ENCODE peak calls at places on chromosomes 6 and 20, in seven cellular contexts. A, R, O, Y, G, U and P are unnamed samples.

GRCh38 chr6:144283781-144284473 is 1.2 kb upstream of the UTRN start:
- DNase-seq in G (no peak), A (no peak), R (peak), O (no peak), U (no peak), Y (no peak), P (peak)

GRCh38 chr6:100665041-100665380 is 200.3 kb upstream of the SIM1 start:
- DNase-seq in U (peak), G (no peak), R (no peak), A (no peak), O (no peak), Y (no peak), P (no peak)

GRCh38 chr20:31842471-31843157 is 2.8 kb downstream of the FOXS1 start:
- DNase-seq in R (no peak), O (no peak), Y (no peak), U (no peak), A (no peak), G (no peak), P (no peak)

GRCh38 chr6:84740385-84740784 is 24.0 kb downstream of the TBX18 start:
- DNase-seq in O (no peak), A (no peak), G (no peak), U (no peak), Y (no peak), R (no peak), P (no peak)

GRCh38 chr6:149264629-149265028 is 52.9 kb upstream of the TAB2 start:
- DNase-seq in A (peak), Y (no peak), R (no peak), O (no peak), U (no peak), G (peak), P (no peak)

GRCh38 chr6:166768761-166769160 is 141.7 kb upstream of the RPS6KA2 start:
- DNase-seq in O (no peak), G (no peak), A (no peak), Y (no peak), R (no peak), U (peak), P (no peak)

GRCh38 chr6:94988701-94989100 is 588.6 kb upstream of the MANEA start:
- DNase-seq in O (no peak), U (no peak), R (no peak), A (no peak), G (no peak), Y (no peak), P (no peak)

GRCh38 chr6:138007014-138007472 is 100.2 kb downstream of the PERP start:
- DNase-seq in Y (no peak), U (no peak), R (peak), A (no peak), G (no peak), O (no peak), P (no peak)

GRCh38 chr20:49517509-49518100 is 35.1 kb upstream of the KCNB1 start:
- DNase-seq in A (no peak), U (no peak), R (no peak), Y (no peak), O (no peak), G (no peak), P (no peak)

GRCh38 chr6:21914121-21914973 is 320.8 kb downstream of the SOX4 start:
- DNase-seq in A (no peak), G (peak), R (no peak), U (no peak), O (no peak), Y (no peak), P (no peak)

GRCh38 chr6:111573892-111574800 is 31.5 kb downstream of the TRAF3IP2 start:
- DNase-seq in A (no peak), O (peak), G (no peak), Y (no peak), U (no peak), R (no peak), P (no peak)

GRCh38 chr6:66970373-66970772 is 1263.3 kb upstream of the EYS start:
- DNase-seq in Y (no peak), A (no peak), R (no peak), O (no peak), U (no peak), G (no peak), P (no peak)

GRCh38 chr6:129679758-129680157 is 30.2 kb downstream of the ARHGAP18 start:
- DNase-seq in A (no peak), O (no peak), Y (no peak), G (no peak), U (no peak), R (no peak), P (no peak)

GRCh38 chr6:157045831-157046454 is 268.8 kb downstream of the ARID1B start:
- DNase-seq in A (no peak), Y (no peak), O (peak), R (no peak), U (no peak), G (no peak), P (no peak)

GRCh38 chr6:27168586-27169443 is 78.7 kb upstream of the PRSS16 start:
- DNase-seq in A (no peak), Y (no peak), O (no peak), G (no peak), U (no peak), R (no peak), P (no peak)

GRCh38 chr20:22729180-22729579 is 144.8 kb upstream of the FOXA2 start:
- DNase-seq in Y (no peak), U (no peak), R (no peak), O (no peak), A (no peak), G (no peak), P (no peak)

GRCh38 chr6:131733376-131734016 is 22.7 kb upstream of the CTAGE9 start:
- DNase-seq in O (no peak), R (no peak), Y (no peak), A (no peak), U (no peak), G (no peak), P (no peak)

GRCh38 chr20:45450097-45450818 is 19.3 kb upstream of the WFDC2 start:
- DNase-seq in Y (no peak), A (no peak), O (peak), G (no peak), U (no peak), R (peak), P (peak)

GRCh38 chr6:116476021-116476678 is 15.0 kb downstream of the CALHM6 start:
- DNase-seq in R (peak), U (peak), A (no peak), O (no peak), Y (peak), G (peak), P (peak)

GRCh38 chr20:43843096-43843964 is 71.3 kb upstream of the TOX2 start:
- DNase-seq in A (no peak), G (no peak), O (no peak), R (no peak), Y (no peak), U (peak), P (no peak)

GRCh38 chr20:35637266-35637665 is 21.6 kb downstream of the SPAG4 start:
- DNase-seq in U (no peak), G (no peak), Y (no peak), O (no peak), A (no peak), R (no peak), P (no peak)

GRCh38 chr6:90087103-90087833 is 193.0 kb downstream of the GJA10 start:
- DNase-seq in U (no peak), Y (no peak), G (no peak), O (no peak), R (no peak), A (no peak), P (no peak)

GRCh38 chr20:38196592-38196991 is 31.5 kb upstream of the TGM2 start:
- DNase-seq in O (no peak), G (no peak), A (no peak), Y (peak), U (no peak), R (peak), P (no peak)

GRCh38 chr6:10595731-10596664 is 74.8 kb downstream of the GCNT2 start:
- DNase-seq in Y (no peak), G (no peak), R (no peak), O (no peak), U (no peak), A (no peak), P (no peak)

GRCh38 chr20:39333211-39333610 is 371.1 kb downstream of the DHX35 start:
- DNase-seq in O (no peak), U (no peak), Y (no peak), G (no peak), A (no peak), R (no peak), P (no peak)

GRCh38 chr20:14957416-14957815 is 620.0 kb upstream of the FLRT3 start:
- DNase-seq in Y (no peak), O (no peak), G (no peak), R (no peak), A (no peak), U (no peak), P (no peak)

GRCh38 chr20:37519508-37520416 is 1.3 kb upstream of the NNAT start:
- DNase-seq in A (no peak), G (no peak), O (peak), R (no peak), Y (no peak), U (no peak), P (no peak)

GRCh38 chr6:31826793-31827285 is 699 bp upstream of the HSPA1B start:
- DNase-seq in U (peak), Y (no peak), R (peak), G (no peak), O (no peak), A (no peak), P (no peak)

GRCh38 chr20:5606347-5606746 is 143.9 kb upstream of the SHLD1 start:
- DNase-seq in G (no peak), Y (no peak), U (no peak), O (no peak), A (no peak), R (no peak), P (no peak)

GRCh38 chr6:90319044-90319443 is 22.4 kb upstream of the BACH2 start:
- DNase-seq in U (no peak), G (no peak), R (no peak), A (no peak), Y (no peak), O (no peak), P (no peak)

GRCh38 chr6:88780714-88781389 is 182.6 kb downstream of the RNGTT start:
- DNase-seq in R (peak), A (peak), Y (peak), G (peak), O (peak), U (peak), P (peak)

GRCh38 chr20:4951299-4951698 is 50.0 kb downstream of the SLC23A2 start:
- DNase-seq in Y (no peak), U (no peak), G (no peak), A (no peak), R (no peak), O (no peak), P (no peak)

GRCh38 chr6:118696262-118696661 is 44.9 kb upstream of the CEP85L start:
- DNase-seq in G (no peak), A (no peak), R (no peak), Y (no peak), O (no peak), U (no peak), P (no peak)

GRCh38 chr6:84638286-84638685 is 126.1 kb downstream of the TBX18 start:
- DNase-seq in R (no peak), U (no peak), Y (no peak), G (no peak), O (no peak), A (no peak), P (no peak)

GRCh38 chr6:139219271-139219729 is 72.5 kb downstream of the TXLNB start:
- DNase-seq in G (peak), O (peak), Y (peak), A (peak), R (peak), U (peak), P (peak)

GRCh38 chr20:45780159-45780558 is 11.5 kb downstream of the WFDC3 start:
- DNase-seq in O (no peak), U (no peak), R (no peak), A (no peak), G (no peak), Y (no peak), P (no peak)

GRCh38 chr20:43857127-43857526 is 57.5 kb upstream of the TOX2 start:
- DNase-seq in O (no peak), U (no peak), G (no peak), R (no peak), A (no peak), Y (no peak), P (no peak)

GRCh38 chr6:137024172-137024990 is 20.4 kb downstream of the IL20RA start:
- DNase-seq in G (no peak), R (no peak), U (no peak), A (no peak), Y (no peak), O (no peak), P (no peak)